ENCODE peak calls at places on chromosomes 4 and X, in five cellular contexts. N, W, M, A and U are unnamed samples.

GRCh38 chr4:6258741-6259140 is 10.9 kb upstream of the WFS1 start:
- DNase-seq in N (no peak), W (no peak), M (no peak), A (no peak), U (no peak)

GRCh38 chr4:84496356-84497219 is 2.5 kb downstream of the NKX6-1 start:
- DNase-seq in N (no peak), W (peak), M (no peak), A (no peak), U (no peak)

GRCh38 chr4:98996056-98996941 is 778 bp downstream of the METAP1 start:
- DNase-seq in N (no peak), W (peak), M (peak), A (peak), U (peak)

GRCh38 chr4:15078682-15079642 is 76.7 kb downstream of the CPEB2 start:
- DNase-seq in N (no peak), W (no peak), M (no peak), A (no peak), U (no peak)

GRCh38 chr4:181897935-181898334 is 345.3 kb upstream of the TENM3 start:
- DNase-seq in N (no peak), W (no peak), M (no peak), A (no peak), U (no peak)

GRCh38 chrX:119826399-119826959 is 26.3 kb downstream of the UPF3B start:
- DNase-seq in N (no peak), W (peak), M (no peak), A (no peak), U (no peak)

GRCh38 chr4:31995943-31996901 is 1276.1 kb downstream of the PCDH7 start:
- DNase-seq in N (peak), W (no peak), M (no peak), A (no peak), U (peak)

GRCh38 chrX:38879631-38880220 is 78.5 kb downstream of the MID1IP1 start:
- DNase-seq in N (no peak), W (no peak), M (no peak), A (no peak), U (no peak)

GRCh38 chr4:40507977-40508376 is 121.7 kb downstream of the RBM47 start:
- DNase-seq in N (no peak), W (peak), M (no peak), A (no peak), U (no peak)

GRCh38 chr4:174037049-174037448 is 246.4 kb downstream of the FBXO8 start:
- DNase-seq in N (no peak), W (no peak), M (no peak), A (no peak), U (no peak)

GRCh38 chr4:1547863-1548637 is 136.1 kb downstream of the FAM53A start:
- DNase-seq in N (peak), W (no peak), M (no peak), A (no peak), U (peak)

GRCh38 chrX:45868425-45868824 is 667.7 kb upstream of the DIPK2B start:
- DNase-seq in N (no peak), W (no peak), M (no peak), A (no peak), U (no peak)

GRCh38 chr4:32633421-32633820 is 1913.3 kb downstream of the PCDH7 start:
- DNase-seq in N (no peak), W (no peak), M (no peak), A (no peak), U (no peak)

GRCh38 chr4:7773401-7774187 is 166.1 kb downstream of the AFAP1 start:
- DNase-seq in N (no peak), W (no peak), M (no peak), A (no peak), U (no peak)

GRCh38 chr4:48315728-48316630 is 25.4 kb upstream of the SLAIN2 start:
- DNase-seq in N (no peak), W (peak), M (peak), A (peak), U (no peak)